ENCODE peak calls at places on chromosomes 12 and 14, in nine cellular contexts. Q is GM23338, I is stomach, M is transverse colon, U is endothelial cell of umbilical vein, G is sigmoid colon, T is HCT116, O is Panc1, A is GM12878. L is an unnamed sample. For H3K4me1, the result is how much of the 10 kb centered on the place peaks cover.

GRCh38 chr14:105475916-105476845 is 1.6 kb downstream of the CRIP2 start:
- DNase-seq in Q (peak), I (peak), M (no peak), U (peak), G (no peak), T (no peak), O (no peak), A (no peak), L (no peak)

GRCh38 chr14:29227631-29228030 is 461.0 kb downstream of the FOXG1 start:
- DNase-seq in Q (no peak), I (no peak), M (no peak), U (no peak), G (no peak), T (no peak), O (no peak), A (no peak), L (no peak)

GRCh38 chr14:75274899-75275569 is 3.6 kb upstream of the FOS start:
- DNase-seq in Q (no peak), I (no peak), M (peak), U (no peak), G (peak), T (no peak), O (no peak), A (peak), L (no peak)

GRCh38 chr12:53052419-53053222 is 2.8 kb downstream of the TNS2 start:
- DNase-seq in Q (no peak), I (peak), M (peak), U (peak), G (peak), T (no peak), O (no peak), A (no peak), L (no peak)

GRCh38 chr14:56199095-56199975 is 81.1 kb downstream of the PELI2 start:
- DNase-seq in Q (no peak), I (no peak), M (no peak), U (peak), G (peak), T (no peak), O (no peak), A (peak), L (peak)

GRCh38 chr14:73995977-73996378 is 23.1 kb downstream of the ENTPD5 start:
- DNase-seq in Q (no peak), I (peak), M (peak), U (no peak), G (no peak), T (no peak), O (no peak), A (no peak), L (no peak)

GRCh38 chr12:33588082-33588712 is 148.6 kb upstream of the SYT10 start:
- DNase-seq in Q (peak), I (no peak), M (no peak), U (no peak), G (no peak), T (no peak), O (no peak), A (no peak), L (no peak)

GRCh38 chr12:30314506-30315100 is 381.1 kb downstream of the IPO8 start:
- DNase-seq in Q (no peak), I (no peak), M (no peak), U (no peak), G (no peak), T (no peak), O (no peak), A (no peak), L (no peak)

GRCh38 chr12:77560714-77561113 is 270.0 kb upstream of the NAV3 start:
- DNase-seq in Q (peak), I (no peak), M (no peak), U (no peak), G (no peak), T (no peak), O (no peak), A (no peak), L (no peak)

GRCh38 chr12:124939428-124940142 is 25.1 kb upstream of the UBC start:
- DNase-seq in Q (peak), I (peak), M (peak), U (peak), G (peak), T (peak), O (peak), A (peak), L (peak)
- TF ChIP-seq POLR2AphosphoS5 in Q (peak), I (peak), M (no peak), U (no peak), G (no peak), T (peak), O (peak), A (peak), L (peak)

GRCh38 chr14:89108608-89109007 is 284.2 kb downstream of the TTC8 start:
- DNase-seq in Q (no peak), I (no peak), M (no peak), U (no peak), G (no peak), T (no peak), O (no peak), A (no peak), L (no peak)
- TF ChIP-seq CTCF in Q (no peak), I (no peak), M (no peak), U (no peak), G (no peak), T (no peak), O (no peak), A (no peak), L (no peak)

GRCh38 chr12:19161251-19161650 is 31.7 kb downstream of the PLEKHA5 start:
- DNase-seq in Q (no peak), I (no peak), M (no peak), U (no peak), G (no peak), T (no peak), O (no peak), A (no peak), L (no peak)
- H3K4me1 ChIP-seq in Q (under half), I (under half), M (under half), U (under half), G (under half), T (under half), O (under half), A (under half), L (under half)

GRCh38 chr12:49362077-49362476 is 5.2 kb upstream of the SPATS2 start:
- DNase-seq in Q (no peak), I (no peak), M (no peak), U (no peak), G (no peak), T (no peak), O (no peak), A (no peak), L (no peak)

GRCh38 chr12:49366652-49367380 is 446 bp upstream of the SPATS2 start:
- DNase-seq in Q (peak), I (peak), M (peak), U (peak), G (peak), T (peak), O (no peak), A (peak), L (peak)

GRCh38 chr12:49365542-49365941 is 1.7 kb upstream of the SPATS2 start:
- DNase-seq in Q (no peak), I (no peak), M (no peak), U (peak), G (no peak), T (no peak), O (no peak), A (no peak), L (no peak)

GRCh38 chr12:49367381-49368239 is at the start of gene SPATS2:
- DNase-seq in Q (peak), I (no peak), M (peak), U (peak), G (peak), T (no peak), O (no peak), A (no peak), L (peak)

DNA sequence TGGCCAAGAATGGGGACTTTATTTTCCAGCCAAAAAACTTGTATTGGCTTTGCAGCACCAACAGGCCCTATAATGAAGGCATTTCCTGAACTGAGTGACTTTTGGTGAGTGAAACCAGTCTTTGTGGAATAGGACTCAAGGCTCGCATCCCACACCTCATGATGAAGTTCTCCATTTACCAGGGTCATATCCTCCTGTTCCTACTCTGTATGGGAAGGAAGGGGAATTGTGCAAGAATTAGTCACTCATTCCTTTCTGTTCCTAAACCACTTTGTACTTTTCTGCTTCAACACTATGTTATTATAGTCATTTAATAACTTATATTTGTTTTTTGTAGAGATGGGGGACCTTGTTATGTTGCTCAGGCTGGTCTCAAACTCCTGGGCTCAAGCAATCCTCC is 2.3 kb upstream of the SPATS2 start:
- DNase-seq in Q (no peak), I (no peak), M (no peak), U (peak), G (no peak), T (no peak), O (no peak), A (no peak), L (no peak)
- TF ChIP-seq POLR2AphosphoS5 in Q (no peak), I (no peak), M (no peak), U (peak), G (no peak), T (no peak), O (no peak), A (no peak), L (no peak)

DNA sequence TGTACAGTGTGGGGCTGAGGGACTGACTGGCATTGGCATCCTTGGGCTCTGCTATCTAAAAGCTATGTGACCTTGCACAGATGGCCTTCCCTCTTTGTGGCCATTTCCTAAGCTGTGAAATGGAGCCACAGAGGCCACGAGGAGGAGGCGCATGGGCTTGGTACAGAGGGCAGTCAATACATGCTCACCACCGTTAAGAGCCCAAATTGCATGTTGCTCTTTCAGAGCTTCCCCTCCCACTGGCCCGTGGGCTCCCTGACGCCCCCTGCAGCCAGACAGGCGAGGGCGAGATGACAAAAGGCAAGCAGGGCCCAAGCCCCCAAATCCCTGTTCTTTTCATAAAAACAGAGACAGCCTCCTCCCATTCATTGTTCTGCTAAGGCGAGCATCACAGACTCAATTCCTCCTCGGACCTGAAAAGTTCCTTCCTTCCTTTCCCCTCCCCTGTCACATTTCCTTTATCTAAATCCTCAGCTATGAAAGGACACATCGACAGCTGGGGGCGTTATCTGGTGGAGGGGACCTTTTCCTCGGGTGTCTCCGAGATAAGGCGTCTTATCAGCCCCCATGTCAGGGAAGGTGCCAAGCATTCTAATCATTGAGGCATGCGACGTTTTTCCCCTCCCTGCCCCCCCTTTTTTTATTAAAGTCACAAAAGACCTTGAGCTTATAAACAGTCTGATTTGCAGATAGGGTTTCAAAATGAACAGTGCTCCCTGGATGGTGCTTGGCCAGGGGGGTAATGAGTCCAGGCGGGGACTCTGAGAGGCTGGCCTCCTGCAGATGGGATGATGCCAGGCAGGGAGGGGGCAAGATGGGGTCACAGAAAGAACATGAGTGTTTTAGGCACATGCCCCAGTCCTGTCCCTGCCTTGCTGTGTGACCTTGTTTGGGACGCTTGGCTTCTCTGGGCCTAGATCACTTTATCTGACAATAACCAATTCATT is 26.4 kb downstream of the FAM222A start:
- DNase-seq in Q (peak), I (peak), M (no peak), U (no peak), G (peak), T (no peak), O (no peak), A (no peak), L (no peak)
- TF ChIP-seq CTCF in Q (peak), I (no peak), M (no peak), U (peak), G (no peak), T (peak), O (no peak), A (peak), L (no peak)

GRCh38 chr14:77065851-77066554 is 32.1 kb upstream of the CIPC start:
- DNase-seq in Q (no peak), I (no peak), M (no peak), U (no peak), G (no peak), T (no peak), O (no peak), A (no peak), L (no peak)

GRCh38 chr14:77067632-77068514 is 30.2 kb upstream of the CIPC start:
- DNase-seq in Q (peak), I (peak), M (peak), U (peak), G (peak), T (peak), O (peak), A (no peak), L (no peak)

GRCh38 chr14:77068515-77069200 is 29.4 kb upstream of the CIPC start:
- DNase-seq in Q (no peak), I (no peak), M (no peak), U (no peak), G (no peak), T (no peak), O (no peak), A (no peak), L (no peak)

GRCh38 chr14:77064535-77065178 is 33.4 kb upstream of the CIPC start:
- DNase-seq in Q (no peak), I (no peak), M (no peak), U (no peak), G (no peak), T (no peak), O (no peak), A (no peak), L (no peak)

GRCh38 chr14:77066555-77067172 is 31.4 kb upstream of the CIPC start:
- DNase-seq in Q (no peak), I (no peak), M (no peak), U (no peak), G (no peak), T (no peak), O (no peak), A (no peak), L (no peak)
- H3K4me1 ChIP-seq in Q (under half), I (under half), M (under half), U (under half), G (under half), T (under half), O (under half), A (under half), L (under half)

GRCh38 chr14:51337520-51337919 is 97.5 kb downstream of the TMX1 start:
- DNase-seq in Q (no peak), I (no peak), M (no peak), U (no peak), G (no peak), T (no peak), O (no peak), A (no peak), L (peak)
- TF ChIP-seq POLR2AphosphoS5 in Q (no peak), I (no peak), M (no peak), U (no peak), G (no peak), T (no peak), O (no peak), A (no peak), L (no peak)